ENCODE peak calls at places on chromosomes 6 and 20, in six cellular contexts. F, B, U, T, I and D are unnamed samples.

GRCh38 chr20:3250091-3250504 is 11.1 kb upstream of the SLC4A11 start:
- DNase-seq in T (no peak), I (no peak), F (peak; percentile 66), U (no peak), B (no peak), D (no peak)

GRCh38 chr20:15708984-15709598 is 864.2 kb downstream of the KIF16B start:
- DNase-seq in F (no peak), U (no peak), B (no peak), T (peak; percentile 41), I (no peak), D (no peak)

GRCh38 chr6:144335914-144336313 is 50.8 kb downstream of the UTRN start:
- DNase-seq in I (no peak), U (no peak), T (peak; percentile 61), B (no peak), F (no peak), D (no peak)

GRCh38 chr20:36285746-36286447 is 20.2 kb upstream of the DLGAP4 start:
- DNase-seq in I (no peak), B (no peak), F (no peak), U (no peak), T (no peak), D (no peak)

GRCh38 chr20:11432407-11432806 is 485.3 kb upstream of the BTBD3 start:
- DNase-seq in I (no peak), B (peak; percentile 96), F (no peak), U (no peak), T (no peak), D (no peak)

GRCh38 chr6:147154454-147154853 is 49.8 kb upstream of the STXBP5 start:
- DNase-seq in U (no peak), I (no peak), T (no peak), B (peak; percentile 58), F (no peak), D (no peak)

GRCh38 chr20:12966468-12967085 is 42.2 kb upstream of the SPTLC3 start:
- DNase-seq in T (no peak), B (peak; percentile 55), I (no peak), F (no peak), U (no peak), D (no peak)

GRCh38 chr6:32669893-32670292 is 3.4 kb upstream of the HLA-DQB1 start:
- DNase-seq in B (no peak), I (no peak), F (no peak), U (no peak), T (no peak), D (no peak)

GRCh38 chr6:34834789-34835518 is 43.1 kb downstream of the BLTP3A start:
- DNase-seq in U (no peak), F (no peak), I (no peak), B (peak; percentile 65), T (no peak), D (no peak)

GRCh38 chr6:43311681-43312080 is 3.1 kb upstream of the CRIP3 start:
- DNase-seq in I (no peak), T (no peak), B (no peak), U (no peak), F (no peak), D (no peak)

GRCh38 chr6:107140581-107140980 is 25.3 kb upstream of the BEND3 start:
- DNase-seq in T (no peak), I (no peak), B (no peak), F (no peak), U (no peak), D (no peak)

GRCh38 chr6:107144014-107144413 is 28.7 kb upstream of the BEND3 start:
- DNase-seq in U (no peak), B (no peak), T (no peak), I (no peak), F (no peak), D (no peak)
- H3K27ac ChIP-seq in U (no peak overlapping the region), B (no peak overlapping the region), T (no peak overlapping the region), I (no peak overlapping the region), F (no peak overlapping the region), D (no peak overlapping the region)

GRCh38 chr20:33825340-33826269 is 14.5 kb downstream of the CHMP4B start:
- DNase-seq in U (no peak), T (no peak), F (no peak), I (no peak), B (no peak), D (no peak)

GRCh38 chr20:33827629-33828325 is 16.6 kb downstream of the CHMP4B start:
- DNase-seq in T (peak; percentile 56), F (no peak), I (no peak), U (no peak), B (no peak), D (no peak)

GRCh38 chr20:33828326-33828834 is 17.2 kb downstream of the CHMP4B start:
- DNase-seq in U (no peak), F (no peak), I (no peak), T (peak; percentile 39), B (no peak), D (no peak)

GRCh38 chr20:33826270-33826897 is 15.2 kb downstream of the CHMP4B start:
- DNase-seq in F (no peak), I (no peak), T (no peak), U (no peak), B (no peak), D (no peak)

DNA sequence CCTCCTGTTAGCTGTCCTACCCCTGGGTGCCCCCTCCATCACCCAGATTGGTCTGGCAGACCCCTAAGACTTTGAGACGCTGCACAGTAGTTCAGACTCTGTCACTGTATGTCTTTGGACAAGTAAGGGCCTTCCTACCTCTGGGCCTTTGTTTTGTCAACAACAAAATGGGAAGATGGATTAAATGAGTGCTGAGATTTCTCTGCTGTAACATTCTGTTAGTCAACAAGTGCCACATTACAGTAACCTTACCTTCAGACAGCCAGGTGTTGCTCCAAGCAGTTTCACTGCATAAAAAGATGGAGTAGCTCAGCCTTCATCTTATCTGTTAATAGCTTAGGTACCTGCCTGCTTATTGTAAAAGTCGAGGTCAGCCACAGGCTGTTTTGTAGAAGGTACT is 16.0 kb downstream of the CHMP4B start:
- DNase-seq in F (no peak), B (no peak), I (no peak), T (no peak), U (no peak), D (no peak)
- H3K27ac ChIP-seq in F (no peak overlapping the region), B (no peak overlapping the region), I (peak overlapping the region; percentile 3), T (peak overlapping the region; percentile 52), U (no peak overlapping the region), D (no peak overlapping the region)

DNA sequence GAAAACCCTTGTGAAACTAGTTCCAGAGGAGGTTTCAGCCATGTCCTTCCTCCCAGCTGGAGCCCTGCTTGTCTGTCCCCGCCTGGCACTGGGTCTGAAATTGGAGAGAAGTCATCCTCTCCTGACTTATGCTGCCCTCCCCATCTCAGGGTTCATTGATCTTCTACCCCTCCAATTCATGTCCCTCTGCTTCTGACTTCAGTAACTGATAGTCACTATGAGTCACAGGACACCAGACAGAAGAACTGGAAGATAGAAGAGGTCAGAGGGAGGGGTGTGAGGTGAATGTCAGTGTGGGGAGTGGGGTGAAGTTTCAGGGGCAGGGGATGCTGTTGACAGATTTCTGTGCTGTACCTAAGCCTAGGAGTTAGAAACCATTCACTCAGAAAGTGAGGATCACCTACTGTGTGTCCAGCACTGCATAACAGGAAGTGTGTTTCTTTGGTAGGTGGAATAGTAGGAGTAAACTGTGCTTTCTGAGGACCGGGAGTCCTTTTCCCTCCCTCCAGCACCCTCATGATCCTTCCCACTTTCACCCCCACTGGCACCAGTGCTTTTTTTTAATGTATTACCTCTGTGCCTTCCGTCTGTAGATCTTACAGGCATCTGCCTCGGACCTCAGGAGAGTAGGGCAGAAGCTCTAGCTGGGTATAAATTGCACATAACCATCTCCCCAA is 627 bp upstream of the RPP21 start:
- DNase-seq in I (no peak), T (no peak), F (no peak), U (no peak), B (no peak), D (no peak)
- H3K27ac ChIP-seq in I (peak overlapping the region; percentile 88), T (no peak overlapping the region), F (no peak overlapping the region), U (peak overlapping the region; percentile 87), B (no peak overlapping the region), D (no peak overlapping the region)

DNA sequence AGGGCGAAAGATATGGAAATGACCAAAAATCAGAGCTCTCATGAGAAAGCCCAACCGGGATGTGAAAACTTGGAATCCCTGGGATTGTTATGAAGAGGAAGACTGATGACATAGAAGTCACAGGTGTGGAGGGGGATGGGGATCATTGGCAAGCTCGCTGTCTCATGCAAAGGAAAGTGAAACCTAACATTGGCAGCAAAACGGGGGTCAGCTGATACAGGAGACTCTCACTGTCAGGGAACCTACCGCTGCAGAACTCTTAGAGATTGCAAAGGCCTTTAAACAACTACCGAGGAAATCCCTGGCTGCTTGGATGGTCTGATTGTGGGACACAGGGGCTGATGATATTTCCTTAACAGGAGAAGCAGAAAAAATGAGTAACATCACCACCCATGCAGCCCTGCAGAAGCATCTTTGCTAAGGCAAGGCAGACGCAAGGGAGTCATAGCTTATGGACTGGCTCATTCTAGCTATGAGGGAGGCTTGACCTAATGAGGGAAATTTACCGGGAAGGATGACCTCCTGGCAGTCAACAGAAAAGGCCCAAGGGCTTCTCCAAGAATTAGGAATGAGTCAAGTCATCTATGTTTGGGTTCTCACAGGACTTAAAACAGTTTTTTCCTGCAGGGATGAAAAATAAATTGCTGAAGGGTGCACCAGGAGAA is 7.0 kb downstream of the MUC21 start:
- DNase-seq in B (no peak), I (no peak), U (no peak), F (no peak), T (peak; percentile 14), D (no peak)
- H3K27ac ChIP-seq in B (no peak overlapping the region), I (no peak overlapping the region), U (no peak overlapping the region), F (no peak overlapping the region), T (no peak overlapping the region), D (no peak overlapping the region)

DNA sequence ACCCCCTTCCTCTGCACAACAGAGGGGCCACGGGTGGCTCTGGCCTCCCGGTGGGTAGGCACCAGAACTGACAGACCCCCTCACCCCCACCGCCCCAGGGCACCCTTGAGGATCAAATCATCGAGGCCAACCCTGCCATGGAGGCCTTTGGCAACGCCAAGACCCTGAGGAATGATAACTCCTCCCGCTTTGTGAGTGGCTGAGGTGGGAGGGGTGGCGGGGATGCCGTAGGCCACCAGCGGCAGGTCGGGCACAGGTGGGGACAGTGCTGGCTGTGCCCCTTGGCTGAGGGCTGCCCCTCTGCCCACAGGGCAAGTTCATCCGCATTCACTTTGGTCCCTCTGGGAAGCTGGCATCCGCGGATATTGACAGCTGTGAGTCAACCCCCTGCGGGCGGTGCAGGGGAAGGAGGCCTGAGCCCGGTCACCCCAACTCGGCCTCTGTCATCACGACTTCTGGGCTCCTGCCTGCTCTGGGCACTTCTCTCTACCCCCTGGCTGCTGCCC is 29.1 kb downstream of the MYH7B start:
- DNase-seq in F (no peak), U (no peak), I (no peak), B (no peak), T (no peak), D (no peak)
- H3K27ac ChIP-seq in F (no peak overlapping the region), U (peak overlapping the region; percentile 85), I (no peak overlapping the region), B (no peak overlapping the region), T (no peak overlapping the region), D (no peak overlapping the region)

GRCh38 chr6:100339574-100340255 is 125.0 kb downstream of the SIM1 start:
- DNase-seq in B (no peak), U (no peak), I (no peak), F (no peak), T (no peak), D (no peak)

GRCh38 chr6:100344761-100345160 is 120.0 kb downstream of the SIM1 start:
- DNase-seq in F (no peak), T (no peak), U (no peak), I (no peak), B (peak; percentile 73), D (no peak)

GRCh38 chr6:100344321-100344720 is 120.4 kb downstream of the SIM1 start:
- DNase-seq in T (no peak), B (no peak), F (no peak), I (no peak), U (no peak), D (no peak)

GRCh38 chr6:100343678-100344077 is 121.0 kb downstream of the SIM1 start:
- DNase-seq in T (no peak), I (no peak), U (no peak), B (peak; percentile 39), F (no peak), D (no peak)

GRCh38 chr6:100342830-100343229 is 121.9 kb downstream of the SIM1 start:
- DNase-seq in I (no peak), U (no peak), F (no peak), T (no peak), B (peak; percentile 60), D (no peak)
- H3K27ac ChIP-seq in I (no peak overlapping the region), U (no peak overlapping the region), F (no peak overlapping the region), T (no peak overlapping the region), B (peak overlapping the region; percentile 86), D (no peak overlapping the region)